ENCODE peak calls at places on chromosome 5, in eight cellular contexts. M is psoas muscle, J is pancreas, E is bronchial epithelial cell, O is lower lobe of right lung, A is upper lobe of right lung, X is heart left ventricle, L is neural crest cell. S is an unnamed sample.

GRCh38 chr5:93055971-93056370 is 525.0 kb downstream of the NR2F1-AS1 start:
- DNase-seq in L (no peak), M (no peak), J (no peak), A (no peak), X (no peak), E (peak), O (no peak), S (no peak)

GRCh38 chr5:180491496-180491895 is 2.7 kb upstream of the CNOT6 start:
- DNase-seq in E (no peak), X (no peak), M (no peak), L (no peak), O (no peak), A (peak), J (no peak), S (no peak)

GRCh38 chr5:66351822-66352221 is 207.7 kb downstream of the SREK1 start:
- DNase-seq in A (no peak), E (no peak), M (no peak), O (no peak), J (no peak), L (no peak), X (no peak), S (no peak)

GRCh38 chr5:160649304-160649703 is 202.7 kb downstream of the ATP10B start:
- DNase-seq in M (no peak), J (no peak), A (no peak), O (no peak), L (no peak), X (no peak), E (peak), S (no peak)

GRCh38 chr5:9059920-9060691 is 485.8 kb downstream of the SEMA5A start:
- DNase-seq in J (no peak), X (no peak), A (no peak), E (peak), L (no peak), M (no peak), O (no peak), S (no peak)

GRCh38 chr5:60960591-60960990 is 15.6 kb downstream of the NDUFAF2 start:
- DNase-seq in E (peak), L (no peak), X (no peak), O (no peak), M (no peak), J (no peak), A (no peak), S (no peak)

GRCh38 chr5:79956173-79956670 is 34.8 kb downstream of the MTX3 start:
- DNase-seq in J (no peak), E (peak), M (no peak), L (no peak), X (no peak), O (no peak), A (no peak), S (no peak)

GRCh38 chr5:36444582-36444999 is 142.9 kb upstream of the RANBP3L start:
- DNase-seq in E (peak), L (no peak), O (no peak), X (no peak), J (no peak), M (peak), A (no peak), S (no peak)

GRCh38 chr5:132237670-132238069 is 10.0 kb upstream of the P4HA2 start:
- DNase-seq in X (no peak), E (no peak), L (no peak), O (no peak), J (no peak), A (peak), M (no peak), S (no peak)

GRCh38 chr5:53089481-53089976 is 20.0 kb downstream of the MOCS2 start:
- DNase-seq in A (no peak), X (no peak), O (no peak), E (no peak), M (no peak), L (no peak), J (no peak), S (no peak)

GRCh38 chr5:131426011-131426410 is 162.2 kb downstream of the CDC42SE2 start:
- DNase-seq in E (no peak), M (no peak), O (no peak), A (no peak), J (no peak), X (no peak), L (no peak), S (no peak)

GRCh38 chr5:151208481-151208914 is 15.4 kb downstream of the CCDC69 start:
- DNase-seq in L (no peak), J (no peak), E (no peak), A (no peak), X (no peak), O (peak), M (no peak), S (no peak)

GRCh38 chr5:1834022-1834551 is 32.9 kb downstream of the NDUFS6 start:
- DNase-seq in X (peak), J (no peak), A (peak), E (no peak), M (no peak), L (no peak), O (no peak), S (no peak)

GRCh38 chr5:81164936-81165335 is 68.2 kb upstream of the CKMT2 start:
- DNase-seq in X (no peak), J (no peak), M (no peak), O (no peak), A (no peak), L (no peak), E (no peak), S (no peak)

GRCh38 chr5:31824886-31825774 is 186.2 kb downstream of the PDZD2 start:
- DNase-seq in X (no peak), O (no peak), E (peak), M (peak), A (no peak), J (no peak), L (peak), S (no peak)

GRCh38 chr5:158992104-158992740 is 107.5 kb downstream of the EBF1 start:
- DNase-seq in X (no peak), O (no peak), M (no peak), E (no peak), A (no peak), J (no peak), L (no peak), S (no peak)

GRCh38 chr5:77892061-77893010 is 116.2 kb upstream of the TBCA start:
- DNase-seq in E (no peak), J (no peak), X (no peak), O (no peak), L (no peak), M (no peak), A (no peak), S (no peak)

GRCh38 chr5:94422819-94423218 is 195.6 kb downstream of the KIAA0825 start:
- DNase-seq in X (no peak), J (no peak), E (peak), L (no peak), O (no peak), M (no peak), A (no peak), S (no peak)

GRCh38 chr5:61303348-61303747 is 28.7 kb upstream of the ZSWIM6 start:
- DNase-seq in A (no peak), L (no peak), M (no peak), O (no peak), X (no peak), J (no peak), E (no peak), S (no peak)

GRCh38 chr5:59173568-59173967 is 590.7 kb downstream of the RAB3C start:
- DNase-seq in X (no peak), M (no peak), A (no peak), E (no peak), L (no peak), J (no peak), O (no peak), S (no peak)

GRCh38 chr5:174338204-174339010 is 292.9 kb downstream of the NSG2 start:
- DNase-seq in M (no peak), A (no peak), L (no peak), E (no peak), X (no peak), O (no peak), J (no peak), S (no peak)

GRCh38 chr5:157956271-157956885 is 97.4 kb upstream of the CLINT1 start:
- DNase-seq in L (no peak), J (no peak), M (no peak), E (peak), A (no peak), O (no peak), X (no peak), S (no peak)

GRCh38 chr5:36407396-36407795 is 105.7 kb upstream of the RANBP3L start:
- DNase-seq in O (no peak), L (no peak), A (no peak), E (peak), X (no peak), J (no peak), M (no peak), S (no peak)

GRCh38 chr5:68054625-68055024 is 160.9 kb upstream of the PIK3R1 start:
- DNase-seq in L (no peak), A (no peak), X (no peak), J (no peak), E (no peak), O (no peak), M (no peak), S (no peak)

GRCh38 chr5:8517461-8517860 is 648.5 kb downstream of the MTRR start:
- DNase-seq in X (no peak), A (no peak), E (peak), M (no peak), L (no peak), J (no peak), O (no peak), S (no peak)

GRCh38 chr5:116848974-116849586 is 274.5 kb upstream of the SEMA6A start:
- DNase-seq in X (no peak), M (no peak), J (no peak), L (no peak), A (no peak), E (no peak), O (no peak), S (no peak)

GRCh38 chr5:131610198-131611063 is 24.6 kb downstream of the RAPGEF6 start:
- DNase-seq in X (no peak), E (peak), M (no peak), O (no peak), J (no peak), L (no peak), A (no peak), S (no peak)

GRCh38 chr5:172007153-172007794 is 836 bp upstream of the FBXW11 start:
- DNase-seq in A (no peak), O (no peak), E (peak), M (no peak), L (no peak), X (no peak), J (no peak), S (no peak)

GRCh38 chr5:98031926-98032325 is 741.5 kb upstream of the RGMB start:
- DNase-seq in A (no peak), J (no peak), X (no peak), L (no peak), E (peak), O (no peak), M (no peak), S (no peak)

GRCh38 chr5:172821340-172821985 is 12.6 kb upstream of the ERGIC1 start:
- DNase-seq in A (no peak), M (no peak), X (no peak), L (no peak), O (no peak), J (no peak), E (peak), S (no peak)

GRCh38 chr5:87787640-87788039 is 374.9 kb upstream of the CCNH start:
- DNase-seq in O (no peak), L (no peak), M (no peak), E (no peak), J (no peak), A (no peak), X (no peak), S (no peak)

GRCh38 chr5:142508630-142509425 is 177.1 kb downstream of the FGF1 start:
- DNase-seq in M (no peak), A (no peak), O (no peak), X (no peak), J (no peak), L (no peak), E (no peak), S (no peak)

GRCh38 chr5:96327728-96328127 is 105.3 kb downstream of the PCSK1 start:
- DNase-seq in O (no peak), J (no peak), E (peak), L (no peak), A (no peak), M (no peak), X (no peak), S (no peak)

GRCh38 chr5:162607879-162608278 is 540.3 kb downstream of the GABRG2 start:
- DNase-seq in X (no peak), O (no peak), E (no peak), M (no peak), L (no peak), J (no peak), A (no peak), S (no peak)

GRCh38 chr5:37807902-37808301 is 31.9 kb downstream of the GDNF start:
- DNase-seq in X (no peak), J (no peak), L (no peak), O (no peak), A (no peak), M (no peak), E (no peak), S (no peak)

GRCh38 chr5:56303511-56303910 is 70.4 kb upstream of the ANKRD55 start:
- DNase-seq in L (no peak), A (no peak), E (no peak), X (no peak), O (no peak), M (no peak), J (no peak), S (no peak)
- TF ChIP-seq CTCF in L (no peak), A (no peak), E (no peak), X (no peak), O (no peak), M (no peak), J (no peak), S (no peak)

DNA sequence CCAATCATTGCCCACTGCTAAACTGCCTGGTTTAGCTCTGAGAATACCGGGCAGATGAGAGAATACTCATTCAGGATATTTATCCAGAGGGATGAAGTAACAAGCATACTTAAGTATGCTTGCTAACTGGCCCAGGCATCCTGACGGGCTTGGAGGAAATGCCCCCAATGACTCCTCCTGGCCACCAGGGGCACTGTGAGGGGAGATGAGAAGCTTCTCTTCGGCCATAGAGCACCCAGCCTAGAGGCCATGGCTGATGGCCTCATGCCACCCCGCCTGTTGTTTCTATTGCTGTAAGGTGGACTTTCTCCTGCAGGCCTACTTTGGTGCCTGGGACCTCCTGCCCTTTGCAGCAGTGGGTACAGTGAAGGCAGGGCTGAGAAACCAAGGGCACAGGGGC is 134.5 kb upstream of the FSTL4 start:
- DNase-seq in L (no peak), J (no peak), E (no peak), O (no peak), M (no peak), A (no peak), X (no peak), S (no peak)
- TF ChIP-seq CTCF in L (peak), J (no peak), E (peak), O (no peak), M (no peak), A (no peak), X (no peak), S (no peak)

DNA sequence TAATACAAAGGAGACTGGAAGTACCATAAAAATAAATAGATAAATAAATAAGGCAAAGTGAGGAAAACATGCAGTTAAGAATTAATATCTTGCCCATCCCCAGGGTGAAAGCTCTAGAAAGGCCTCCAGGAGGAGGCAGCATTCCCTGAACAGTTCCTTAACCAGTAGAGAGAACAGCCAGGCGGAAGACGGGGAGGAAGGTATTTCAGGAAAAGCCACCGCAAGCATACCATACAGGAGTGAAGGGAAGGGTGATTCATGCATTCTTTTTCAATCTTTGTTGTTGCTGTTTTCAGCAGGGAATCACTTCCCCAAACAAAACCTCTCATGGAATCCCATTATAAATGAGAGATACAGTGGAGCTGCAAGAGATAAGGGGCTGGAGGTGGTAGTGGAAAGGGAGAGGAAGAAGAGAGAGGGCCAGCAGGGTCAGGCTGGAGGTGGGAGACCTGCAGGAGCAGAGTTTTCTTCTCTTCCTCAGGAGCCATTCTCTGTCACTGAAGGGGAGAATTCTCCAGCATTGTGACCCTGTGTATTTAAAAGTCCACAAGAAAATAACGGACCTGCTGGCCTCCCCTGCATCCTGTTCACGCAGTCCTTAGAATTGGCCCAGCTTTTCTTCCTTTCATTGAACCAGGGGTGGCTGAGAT is 256.0 kb downstream of the FAM114A2 start:
- DNase-seq in J (no peak), L (no peak), X (no peak), O (no peak), A (no peak), M (no peak), E (peak), S (no peak)
- TF ChIP-seq CTCF in J (no peak), L (no peak), X (no peak), O (no peak), A (no peak), M (no peak), E (no peak), S (no peak)

GRCh38 chr5:82352146-82352791 is 74.1 kb upstream of the RPS23 start:
- DNase-seq in J (no peak), M (no peak), A (no peak), X (no peak), L (no peak), O (no peak), E (peak), S (no peak)
- TF ChIP-seq CTCF in J (no peak), M (no peak), A (no peak), X (no peak), L (no peak), O (no peak), E (no peak), S (peak)

GRCh38 chr5:146428658-146429057 is 18.5 kb upstream of the TCERG1 start:
- DNase-seq in X (no peak), O (no peak), A (no peak), L (no peak), M (no peak), J (no peak), E (peak), S (no peak)

GRCh38 chr5:146426853-146427618 is 20.1 kb upstream of the TCERG1 start:
- DNase-seq in A (no peak), X (no peak), O (no peak), L (no peak), M (no peak), J (no peak), E (peak), S (no peak)

GRCh38 chr5:146426305-146426704 is 20.8 kb upstream of the TCERG1 start:
- DNase-seq in E (no peak), O (no peak), L (no peak), J (no peak), A (no peak), M (no peak), X (no peak), S (no peak)

GRCh38 chr5:146425023-146425422 is 22.1 kb upstream of the TCERG1 start:
- DNase-seq in E (no peak), L (no peak), O (no peak), M (no peak), J (no peak), A (no peak), X (no peak), S (no peak)

DNA sequence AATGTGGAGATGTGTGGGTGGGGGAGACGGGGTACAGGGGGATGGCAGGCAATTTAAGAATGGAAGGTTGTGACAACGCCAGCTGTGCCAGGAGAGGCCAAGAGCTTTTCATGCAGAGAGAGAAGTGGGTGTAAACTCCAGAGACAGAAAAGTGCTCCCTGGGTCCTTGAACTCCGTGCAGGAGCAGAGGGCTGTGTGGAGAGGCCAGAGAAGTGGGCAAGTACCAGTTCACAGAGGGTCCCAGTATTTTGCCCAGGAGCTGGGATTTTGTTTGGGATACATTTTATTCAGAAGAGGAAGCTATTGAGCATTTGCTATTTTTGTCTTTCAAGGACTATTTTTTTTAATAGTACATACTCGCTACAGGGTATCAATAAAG is 19.5 kb upstream of the TCERG1 start:
- DNase-seq in O (no peak), X (no peak), A (no peak), E (no peak), L (no peak), J (no peak), M (no peak), S (no peak)
- TF ChIP-seq CTCF in O (no peak), X (no peak), A (no peak), E (no peak), L (no peak), J (no peak), M (no peak), S (no peak)